ENCODE peak calls at places on chromosome 3, in nine cellular contexts. K, D, V, S, X, G, W, N and L are unnamed samples.

GRCh38 chr3:1092771-1093170 is at the start of gene CNTN6:
- DNase-seq in K (no peak), S (no peak), W (no peak), D (no peak), N (no peak), V (no peak), G (no peak), X (no peak), L (no peak)

GRCh38 chr3:23004971-23005370 is 198.2 kb upstream of the UBE2E2 start:
- DNase-seq in N (no peak), W (no peak), D (peak), V (no peak), K (no peak), S (no peak), G (no peak), X (no peak), L (peak)

GRCh38 chr3:172685331-172686214 is 25.3 kb downstream of the NCEH1 start:
- DNase-seq in X (no peak), S (no peak), W (no peak), V (no peak), G (no peak), K (no peak), D (peak), N (no peak), L (no peak)

GRCh38 chr3:148467341-148467740 is 230.4 kb upstream of the AGTR1 start:
- DNase-seq in D (no peak), K (no peak), V (no peak), W (no peak), S (no peak), G (no peak), X (no peak), N (no peak), L (no peak)

GRCh38 chr3:27607370-27607769 is 114.8 kb downstream of the EOMES start:
- DNase-seq in K (no peak), G (no peak), S (no peak), X (no peak), V (no peak), N (no peak), W (no peak), D (no peak), L (no peak)

GRCh38 chr3:194711913-194712312 is 26.2 kb downstream of the FAM43A start:
- DNase-seq in S (no peak), K (no peak), N (no peak), G (no peak), D (peak), X (no peak), V (no peak), W (peak), L (peak)

GRCh38 chr3:81242871-81243270 is 518.6 kb downstream of the GBE1 start:
- DNase-seq in G (no peak), N (no peak), D (peak), S (no peak), W (no peak), K (no peak), X (no peak), V (no peak), L (no peak)

GRCh38 chr3:11668243-11669232 is 24.8 kb upstream of the VGLL4 start:
- DNase-seq in K (no peak), D (peak), G (no peak), V (no peak), N (no peak), X (no peak), W (no peak), S (no peak), L (peak)

GRCh38 chr3:126049289-126050049 is 34.5 kb downstream of the SLC41A3 start:
- DNase-seq in D (no peak), S (no peak), X (no peak), G (no peak), W (no peak), V (no peak), N (no peak), K (no peak), L (no peak)

GRCh38 chr3:72352176-72352575 is 496.1 kb downstream of the SHQ1 start:
- DNase-seq in D (no peak), K (peak), V (no peak), W (no peak), N (no peak), S (no peak), G (no peak), X (no peak), L (no peak)

GRCh38 chr3:190366145-190366544 is 21.8 kb upstream of the CLDN16 start:
- DNase-seq in N (no peak), W (no peak), S (no peak), K (no peak), D (no peak), X (no peak), G (no peak), V (no peak), L (no peak)

GRCh38 chr3:69499899-69500316 is 114.0 kb upstream of the FRMD4B start:
- DNase-seq in D (no peak), N (no peak), G (peak), V (no peak), X (peak), S (no peak), W (peak), K (peak), L (no peak)

GRCh38 chr3:158539414-158540014 is 31.5 kb upstream of the MLF1 start:
- DNase-seq in W (peak), G (peak), D (peak), K (no peak), V (no peak), X (no peak), N (no peak), S (no peak), L (no peak)

GRCh38 chr3:56861511-56861910 is 59.8 kb upstream of the ARHGEF3 start:
- DNase-seq in K (no peak), G (no peak), X (no peak), N (no peak), D (no peak), V (no peak), S (no peak), W (no peak), L (no peak)

GRCh38 chr3:138946554-138947302 is at the start of the genes FOXL2 and FOXL2NB:
- DNase-seq in S (no peak), G (no peak), D (peak), K (peak), N (no peak), V (peak), W (peak), X (peak), L (peak)

GRCh38 chr3:28574036-28574435 is 225.4 kb upstream of the AZI2 start:
- DNase-seq in W (no peak), X (no peak), V (no peak), G (no peak), N (no peak), S (no peak), K (no peak), D (no peak), L (no peak)

GRCh38 chr3:144324061-144324460 is 352.4 kb downstream of the DIPK2A start:
- DNase-seq in N (no peak), W (no peak), X (no peak), V (no peak), G (no peak), D (no peak), K (no peak), S (no peak), L (no peak)

GRCh38 chr3:181756645-181757044 is 44.9 kb downstream of the SOX2 start:
- DNase-seq in S (no peak), W (no peak), D (no peak), N (no peak), G (no peak), V (no peak), K (no peak), X (no peak), L (no peak)

GRCh38 chr3:131960324-131960723 is 74.5 kb downstream of the CPNE4 start:
- DNase-seq in K (no peak), W (no peak), X (no peak), V (no peak), N (no peak), D (peak), G (no peak), S (no peak), L (no peak)

GRCh38 chr3:38627956-38628355 is 21.5 kb downstream of the SCN5A start:
- DNase-seq in X (no peak), S (no peak), K (no peak), G (no peak), N (peak), V (no peak), W (no peak), D (no peak), L (peak)

GRCh38 chr3:8451696-8452095 is 49.9 kb upstream of the LMCD1 start:
- DNase-seq in S (no peak), G (no peak), V (no peak), W (no peak), X (no peak), D (peak), N (no peak), K (no peak), L (peak)

DNA sequence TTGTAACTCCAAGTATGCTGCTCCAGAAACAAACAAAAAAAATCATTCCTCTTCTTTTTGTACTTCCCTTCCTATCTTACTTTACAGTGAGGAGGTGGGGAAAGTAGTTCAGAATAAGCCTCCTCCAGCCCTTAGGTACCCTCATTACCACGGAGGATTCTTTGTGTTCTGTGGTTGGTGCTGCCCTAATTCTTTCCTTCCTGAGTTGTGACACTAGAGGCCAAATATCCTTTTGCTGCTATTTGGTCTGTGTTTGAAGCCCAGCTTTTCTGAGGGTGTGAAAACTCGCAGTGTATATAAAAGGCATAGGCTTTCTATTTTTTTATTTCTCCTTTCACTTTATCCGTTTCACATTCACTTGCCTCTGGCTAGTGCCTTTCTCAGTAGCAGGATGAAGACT is 98.2 kb downstream of the HHLA2 start:
- DNase-seq in G (no peak), K (no peak), W (no peak), N (no peak), X (no peak), S (no peak), V (no peak), D (no peak), L (no peak)
- TF ChIP-seq POLR2A in G (no peak), K (no peak), W (no peak), N (no peak), X (no peak), S (no peak), V (no peak), D (no peak), L (no peak)

GRCh38 chr3:36380171-36381031 is at the start of gene STAC:
- DNase-seq in D (no peak), X (peak), S (peak), K (peak), N (no peak), V (peak), W (peak), G (peak), L (peak)
- TF ChIP-seq POLR2A in D (no peak), X (no peak), S (no peak), K (no peak), N (no peak), V (no peak), W (no peak), G (no peak), L (peak)

GRCh38 chr3:50599716-50600118 is 11.9 kb downstream of the CISH start:
- DNase-seq in K (no peak), S (no peak), X (no peak), N (no peak), D (no peak), G (no peak), W (no peak), V (no peak), L (no peak)

GRCh38 chr3:50602675-50603191 is 8.8 kb downstream of the CISH start:
- DNase-seq in W (peak), X (no peak), V (no peak), N (no peak), S (no peak), K (no peak), D (no peak), G (peak), L (no peak)

GRCh38 chr3:50599115-50599715 is 12.4 kb downstream of the CISH start:
- DNase-seq in D (no peak), K (no peak), G (no peak), X (no peak), V (no peak), N (no peak), W (no peak), S (no peak), L (no peak)

GRCh38 chr3:50600141-50600753 is 11.3 kb downstream of the CISH start:
- DNase-seq in D (no peak), V (no peak), K (no peak), S (no peak), X (peak), N (no peak), W (peak), G (no peak), L (no peak)

DNA sequence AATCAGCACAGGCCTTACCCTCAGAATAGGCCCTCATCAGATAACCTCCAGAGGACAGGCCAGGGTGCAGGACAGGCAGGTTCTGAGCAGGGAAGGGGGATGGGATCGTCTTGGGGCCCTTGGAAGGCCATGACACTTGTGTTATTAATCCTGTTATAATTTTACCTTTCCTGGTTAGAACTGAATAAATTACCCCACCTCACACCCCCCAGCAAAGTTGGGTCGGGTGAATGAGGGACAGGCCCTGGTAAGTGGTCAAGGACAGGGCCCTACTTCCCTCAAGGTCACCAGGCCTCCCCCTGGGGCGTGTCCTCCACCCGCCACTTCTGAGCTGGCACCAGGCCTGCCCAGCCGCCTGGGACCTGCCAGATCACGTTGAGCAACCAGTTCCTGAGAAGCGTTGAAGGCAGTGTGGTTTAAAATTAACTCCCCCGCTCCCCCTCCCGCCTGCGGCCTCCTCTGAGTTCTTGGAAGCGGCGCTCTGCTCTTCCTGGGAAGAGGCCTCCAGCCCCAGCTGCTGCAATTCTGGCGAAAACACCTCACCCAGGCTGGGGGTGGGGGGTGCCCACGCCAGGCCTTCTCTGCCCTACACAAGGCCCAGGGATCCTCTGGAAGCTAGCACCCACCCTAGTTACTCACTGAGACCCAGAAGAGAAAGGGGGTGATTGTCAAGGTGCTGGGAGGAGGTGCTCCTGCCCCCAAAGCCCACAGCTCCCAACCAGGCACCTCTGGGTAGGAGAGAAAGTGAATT is 10.6 kb downstream of the CISH start:
- DNase-seq in X (peak), S (no peak), D (peak), W (peak), V (peak), N (no peak), K (peak), G (peak), L (peak)
- TF ChIP-seq POLR2A in X (peak), S (no peak), D (no peak), W (peak), V (no peak), N (no peak), K (no peak), G (peak), L (no peak)

DNA sequence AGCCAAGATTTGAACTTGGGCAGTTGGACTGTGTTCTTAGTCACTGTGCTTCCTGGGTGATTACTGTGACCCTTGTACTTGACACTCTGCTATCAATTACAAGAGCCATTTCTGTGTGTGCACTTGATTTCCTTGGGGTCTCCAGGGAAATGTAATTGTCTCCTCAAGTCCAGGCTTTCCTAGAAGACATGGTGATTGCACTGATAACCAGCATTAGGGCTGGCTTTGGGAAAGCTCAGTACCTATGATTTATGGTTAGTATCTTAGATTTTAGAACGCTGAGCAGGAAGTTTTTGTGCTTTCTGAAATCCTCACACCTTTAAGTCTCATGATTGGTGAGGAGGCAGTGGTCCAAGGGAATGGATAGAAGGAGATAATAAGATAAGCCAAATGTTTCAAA is 1.6 kb upstream of the CLDN11 start:
- DNase-seq in G (no peak), D (no peak), K (no peak), S (no peak), X (no peak), N (no peak), V (no peak), W (no peak), L (no peak)
- TF ChIP-seq POLR2A in G (no peak), D (no peak), K (no peak), S (no peak), X (no peak), N (no peak), V (no peak), W (no peak), L (no peak)

GRCh38 chr3:51538459-51539290 is at the start of gene RAD54L2:
- DNase-seq in G (peak), N (peak), D (peak), V (peak), S (peak), W (peak), X (peak), K (peak), L (peak)
- TF ChIP-seq POLR2A in G (no peak), N (peak), D (peak), V (no peak), S (peak), W (peak), X (peak), K (no peak), L (peak)

DNA sequence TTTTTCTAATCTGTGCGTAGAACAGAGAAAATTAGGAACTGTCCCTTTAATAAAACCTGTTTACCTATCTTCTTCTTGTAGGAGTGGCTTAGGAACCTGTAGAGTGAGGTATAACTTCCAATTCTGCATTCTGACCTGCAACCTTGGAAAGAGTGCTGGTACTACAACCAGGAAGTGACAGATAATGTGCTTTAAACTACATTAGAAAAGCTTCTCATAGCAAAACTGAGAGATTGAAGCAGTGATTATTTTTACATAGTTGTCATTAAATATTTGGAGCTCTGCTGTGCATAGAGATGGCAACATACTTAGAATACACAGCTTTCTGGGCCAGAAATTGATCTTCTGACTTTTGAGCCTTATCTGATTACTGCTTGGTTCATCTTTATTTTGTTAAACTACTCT is 50.4 kb upstream of the ZDHHC23 start:
- DNase-seq in N (no peak), W (peak), S (no peak), V (no peak), D (no peak), K (no peak), G (peak), X (no peak), L (no peak)
- TF ChIP-seq POLR2A in N (no peak), W (peak), S (no peak), V (no peak), D (no peak), K (no peak), G (peak), X (no peak), L (no peak)

GRCh38 chr3:185279582-185280138 is 25.8 kb upstream of the EHHADH start:
- DNase-seq in X (no peak), D (no peak), G (no peak), K (no peak), S (no peak), N (no peak), W (no peak), V (no peak), L (no peak)

GRCh38 chr3:185280572-185281365 is 26.9 kb upstream of the EHHADH start:
- DNase-seq in N (peak), V (no peak), W (no peak), G (no peak), K (no peak), D (peak), X (no peak), S (no peak), L (peak)

GRCh38 chr3:185283374-185283935 is 29.6 kb upstream of the EHHADH start:
- DNase-seq in D (peak), X (no peak), K (no peak), W (no peak), V (no peak), N (no peak), S (no peak), G (no peak), L (no peak)

DNA sequence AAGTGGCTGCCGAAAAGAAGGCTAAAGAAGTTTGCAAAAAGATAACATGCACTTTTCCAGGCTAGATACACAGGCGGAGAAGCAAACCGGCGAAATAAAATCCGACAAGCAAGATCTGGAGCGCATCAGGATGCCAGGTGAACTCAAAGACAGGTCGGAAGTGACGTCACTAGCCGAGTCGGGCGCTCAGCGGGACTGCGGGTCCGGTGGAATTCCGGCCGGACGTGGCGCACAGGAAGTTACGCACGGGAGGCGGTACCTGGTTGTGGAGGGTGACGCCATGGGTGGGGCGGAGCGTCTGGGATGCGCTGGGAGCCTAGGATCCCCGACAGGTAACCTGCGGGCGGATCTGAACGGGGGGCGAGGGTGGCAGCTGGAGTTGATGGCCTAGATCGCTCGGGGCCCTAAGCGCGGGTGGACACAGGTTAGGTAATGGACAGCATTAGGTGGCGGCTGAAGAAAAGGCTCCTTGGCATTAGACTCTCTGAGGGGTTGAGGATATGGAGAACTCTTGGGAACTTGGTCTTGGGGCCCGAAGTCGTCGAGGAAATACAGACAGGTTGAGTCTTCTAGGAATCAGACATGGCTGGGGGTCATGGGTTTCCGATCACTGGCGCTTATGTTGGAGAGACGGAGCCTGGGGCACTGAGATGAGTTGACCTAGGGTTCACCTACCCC is 29.0 kb upstream of the EHHADH start:
- DNase-seq in G (peak), N (peak), V (peak), W (peak), K (peak), D (peak), X (peak), S (peak), L (peak)
- TF ChIP-seq POLR2A in G (peak), N (peak), V (peak), W (peak), K (no peak), D (peak), X (peak), S (peak), L (peak)